ENCODE peak calls at places on chromosomes 2 and 18, in five cellular contexts. E is pancreas, J is thoracic aorta, V is testis, Z is fibroblast of the aortic adventitia. T is an unnamed sample.

GRCh38 chr2:198638579-198638978 is 819.2 kb downstream of the SATB2 start:
- DNase-seq in J (no peak), V (no peak), Z (no peak), E (no peak), T (no peak)

GRCh38 chr18:11042247-11042646 is 107.1 kb downstream of the PIEZO2 start:
- DNase-seq in E (no peak), J (no peak), V (no peak), Z (no peak), T (no peak)

GRCh38 chr2:178088774-178089173 is 16.2 kb upstream of the PDE11A start:
- DNase-seq in Z (no peak), V (no peak), E (no peak), J (no peak), T (no peak)

GRCh38 chr2:177989029-177989885 is 83.3 kb downstream of the PDE11A start:
- DNase-seq in Z (peak), V (no peak), E (no peak), J (no peak), T (no peak)

GRCh38 chr2:240494194-240494793 is 58.8 kb downstream of the GPC1 start:
- DNase-seq in Z (no peak), V (no peak), J (no peak), E (no peak), T (no peak)

GRCh38 chr2:8595821-8596600 is 85.8 kb upstream of the ID2 start:
- DNase-seq in Z (no peak), E (no peak), J (no peak), V (no peak), T (no peak)

GRCh38 chr2:240300261-240300821 is 135.1 kb upstream of the GPC1 start:
- DNase-seq in E (peak), V (no peak), Z (no peak), J (no peak), T (no peak)

GRCh38 chr2:145040433-145040832 is 520.5 kb upstream of the ZEB2 start:
- DNase-seq in V (no peak), Z (peak), J (no peak), E (no peak), T (no peak)

GRCh38 chr2:75099521-75099922 is 99.8 kb downstream of the TACR1 start:
- DNase-seq in V (no peak), J (no peak), Z (no peak), E (no peak), T (no peak)

GRCh38 chr2:43225093-43225787 is 1.2 kb downstream of the ZFP36L2 start:
- DNase-seq in E (peak), J (no peak), V (peak), Z (peak), T (no peak)

GRCh38 chr2:119253114-119253702 is 29.6 kb downstream of the STEAP3 start:
- DNase-seq in V (no peak), E (no peak), Z (peak), J (no peak), T (no peak)

GRCh38 chr2:84888401-84889276 is 7.8 kb upstream of the TRABD2A start:
- DNase-seq in V (no peak), E (no peak), J (no peak), Z (peak), T (no peak)

GRCh38 chr2:232839680-232840079 is 30.4 kb upstream of the SNORC start:
- DNase-seq in J (peak), V (no peak), E (no peak), Z (no peak), T (no peak)

GRCh38 chr2:27990030-27990590 is 99.6 kb downstream of the BABAM2 start:
- DNase-seq in J (no peak), Z (peak), V (no peak), E (no peak), T (no peak)

GRCh38 chr18:59516356-59517155 is 157.5 kb upstream of the LMAN1 start:
- DNase-seq in V (peak), E (no peak), J (no peak), Z (peak), T (no peak)

GRCh38 chr2:3222636-3223035 is 155.0 kb downstream of the EIPR1 start:
- DNase-seq in J (no peak), V (no peak), E (no peak), Z (no peak), T (no peak)

GRCh38 chr2:96091141-96091710 is 25.1 kb downstream of the ADRA2B start:
- DNase-seq in J (no peak), E (peak), V (no peak), Z (no peak), T (no peak)

GRCh38 chr2:217414429-217414828 is 554.6 kb upstream of the TNP1 start:
- DNase-seq in Z (no peak), E (no peak), J (no peak), V (no peak), T (no peak)

GRCh38 chr2:10489842-10490555 is 41.9 kb upstream of the ODC1 start:
- DNase-seq in Z (peak), V (no peak), E (no peak), J (no peak), T (no peak)

GRCh38 chr2:240374085-240374907 is 61.2 kb upstream of the GPC1 start:
- DNase-seq in V (peak), J (peak), E (no peak), Z (peak), T (no peak)

DNA sequence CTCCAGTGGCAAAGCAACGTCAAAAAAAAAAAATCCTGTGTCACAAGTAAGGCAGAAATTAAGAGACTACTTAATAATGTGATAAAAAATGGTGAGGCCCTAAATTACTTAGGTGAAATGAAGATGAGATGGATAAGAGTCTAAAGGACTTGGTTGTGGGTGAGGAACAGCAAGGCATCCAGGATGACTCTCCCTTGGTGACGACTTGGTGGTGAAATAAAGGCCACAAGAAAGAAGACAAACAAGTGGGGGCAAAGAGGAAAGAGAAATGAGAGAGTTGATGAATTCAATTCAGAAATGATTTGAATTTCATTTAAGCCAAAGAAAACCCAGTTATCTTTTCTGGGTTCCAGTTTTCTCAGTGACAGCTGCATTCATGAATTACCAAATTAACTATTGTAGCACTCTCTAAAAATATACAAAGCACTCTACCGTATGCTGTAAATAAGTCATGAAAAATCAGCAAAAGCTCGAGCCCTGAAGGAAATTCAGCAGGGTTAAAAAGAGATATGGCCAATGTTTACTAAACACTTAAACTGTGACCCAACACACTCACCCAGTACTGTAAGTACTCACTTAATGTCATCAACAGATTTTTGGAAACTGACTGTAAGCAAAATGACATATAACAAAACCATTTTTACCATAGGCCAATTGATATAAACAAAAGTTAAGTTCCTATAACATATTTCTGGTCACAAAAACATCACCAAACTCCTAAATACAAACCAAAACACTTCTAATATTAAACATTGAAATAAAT is 1.4 kb downstream of the METTL8 start:
- DNase-seq in V (no peak), J (no peak), E (no peak), Z (no peak), T (no peak)
- H3K4me3 ChIP-seq in V (no peak), J (no peak), E (no peak), Z (no peak), T (no peak)

DNA sequence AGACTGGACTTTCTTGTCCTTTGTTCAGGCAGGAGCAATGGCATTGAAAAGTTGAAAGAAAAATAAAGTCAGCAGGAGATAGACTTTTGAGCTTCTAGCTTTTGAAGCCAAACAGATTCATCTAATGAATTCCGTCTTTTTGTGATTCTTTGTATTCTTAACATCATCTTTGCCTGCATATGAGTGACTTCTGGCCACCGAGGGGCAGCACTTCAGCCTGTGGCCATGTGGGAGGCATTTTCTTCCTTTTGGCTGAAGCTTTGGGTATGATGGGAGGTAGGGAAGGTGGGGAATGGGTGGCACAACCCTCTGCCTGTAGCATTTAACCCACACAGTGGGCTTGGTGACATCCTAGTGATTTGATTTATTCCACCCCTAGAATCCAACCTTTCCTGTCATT is 220.6 kb downstream of the SETBP1 start:
- DNase-seq in E (no peak), Z (no peak), V (no peak), J (no peak), T (no peak)
- TF ChIP-seq CTCF in E (no peak), Z (peak), V (no peak), J (no peak), T (no peak)

GRCh38 chr2:20607446-20607845 is 43.5 kb downstream of the HS1BP3 start:
- DNase-seq in Z (no peak), V (no peak), J (no peak), E (no peak), T (no peak)
- H3K4me3 ChIP-seq in Z (no peak), V (no peak), J (no peak), E (no peak), T (no peak)

DNA sequence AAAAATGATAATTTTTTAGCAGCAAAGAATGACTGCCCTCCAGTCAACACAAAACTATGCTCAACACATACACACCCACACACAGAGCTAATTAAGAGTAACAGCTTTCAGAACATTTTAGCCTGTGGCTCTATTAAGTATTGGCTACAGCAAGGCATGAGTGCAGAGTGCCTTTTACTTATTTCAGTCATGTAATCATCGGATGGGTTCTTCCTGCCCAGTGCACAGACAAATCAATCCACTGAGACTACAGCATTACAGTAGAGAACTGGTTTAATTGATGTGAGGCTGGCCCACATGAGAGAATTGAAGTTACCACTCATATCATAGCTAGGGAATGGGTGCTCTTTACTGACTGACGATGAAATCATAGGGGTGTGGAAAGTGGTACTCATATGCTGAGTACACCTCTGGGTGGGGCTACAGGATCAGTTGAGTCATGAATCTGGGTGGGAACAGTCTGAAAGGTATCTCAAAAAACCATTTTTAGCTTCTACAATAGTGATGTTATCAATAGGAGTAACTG is 241.0 kb downstream of the FSIP2 start:
- DNase-seq in E (no peak), V (no peak), Z (no peak), J (no peak), T (no peak)
- TF ChIP-seq CTCF in E (no peak), V (no peak), Z (peak), J (no peak), T (no peak)

DNA sequence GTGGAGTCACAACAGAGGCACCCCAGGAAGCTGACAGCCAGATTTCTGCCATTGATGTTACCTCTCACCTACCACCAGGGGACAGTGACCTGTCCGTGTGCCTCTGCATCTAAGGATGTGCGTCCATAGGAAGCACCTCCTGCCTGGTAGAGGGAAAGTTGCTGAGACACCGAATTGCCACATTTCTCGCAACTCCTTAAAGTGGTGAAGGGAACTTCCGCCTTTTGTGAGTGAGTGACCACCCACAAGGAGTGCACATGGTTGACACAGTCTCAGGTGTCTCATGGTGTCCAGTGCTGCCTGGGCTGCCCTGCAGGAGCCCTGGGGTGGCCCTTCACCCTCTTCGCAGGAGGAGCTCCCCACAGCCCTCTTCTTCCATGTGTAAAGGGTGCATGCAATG is 201.8 kb downstream of the GBX2 start:
- DNase-seq in Z (no peak), E (no peak), J (no peak), V (no peak), T (no peak)
- H3K4me3 ChIP-seq in Z (no peak), E (no peak), J (no peak), V (no peak), T (no peak)

GRCh38 chr2:64609229-64609994 is 44.3 kb downstream of the SERTAD2 start:
- DNase-seq in Z (peak), J (no peak), V (peak), E (peak), T (no peak)
- TF ChIP-seq CTCF in Z (peak), J (no peak), V (no peak), E (no peak), T (no peak)

DNA sequence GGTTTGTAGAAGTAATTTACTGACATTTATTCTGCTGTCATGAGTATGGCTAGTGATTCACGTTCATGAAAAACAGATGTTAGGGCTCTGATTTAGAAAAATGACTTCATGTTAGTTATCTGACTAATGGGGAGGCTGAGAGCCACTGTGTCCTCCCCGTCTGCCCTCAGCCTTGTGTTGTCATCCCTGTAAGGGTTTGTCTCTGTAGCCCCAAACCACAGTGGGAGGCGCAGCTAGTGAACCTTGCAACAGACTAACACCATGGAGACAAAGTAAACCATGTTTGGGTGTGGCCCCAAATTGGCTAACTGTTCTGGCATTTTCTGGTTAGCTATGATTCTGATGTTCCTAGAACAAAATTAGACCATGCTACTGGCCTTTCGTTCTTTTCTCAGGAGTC is 60.3 kb downstream of the LRRFIP1 start:
- DNase-seq in Z (peak), V (peak), E (no peak), J (peak), T (no peak)
- H3K4me3 ChIP-seq in Z (no peak), V (no peak), E (no peak), J (peak), T (no peak)

GRCh38 chr2:143282684-143283083 is 153.5 kb downstream of the ARHGAP15 start:
- DNase-seq in Z (no peak), J (no peak), E (no peak), V (no peak), T (no peak)

GRCh38 chr2:143279672-143280071 is 150.5 kb downstream of the ARHGAP15 start:
- DNase-seq in J (no peak), E (no peak), Z (no peak), V (no peak), T (no peak)

GRCh38 chr2:143280097-143280757 is 151.0 kb downstream of the ARHGAP15 start:
- DNase-seq in E (no peak), V (no peak), J (no peak), Z (no peak), T (no peak)

GRCh38 chr2:143284087-143284675 is 155.0 kb downstream of the ARHGAP15 start:
- DNase-seq in J (no peak), V (peak), E (no peak), Z (peak), T (no peak)
- TF ChIP-seq CTCF in J (peak), V (no peak), E (peak), Z (peak), T (peak)

DNA sequence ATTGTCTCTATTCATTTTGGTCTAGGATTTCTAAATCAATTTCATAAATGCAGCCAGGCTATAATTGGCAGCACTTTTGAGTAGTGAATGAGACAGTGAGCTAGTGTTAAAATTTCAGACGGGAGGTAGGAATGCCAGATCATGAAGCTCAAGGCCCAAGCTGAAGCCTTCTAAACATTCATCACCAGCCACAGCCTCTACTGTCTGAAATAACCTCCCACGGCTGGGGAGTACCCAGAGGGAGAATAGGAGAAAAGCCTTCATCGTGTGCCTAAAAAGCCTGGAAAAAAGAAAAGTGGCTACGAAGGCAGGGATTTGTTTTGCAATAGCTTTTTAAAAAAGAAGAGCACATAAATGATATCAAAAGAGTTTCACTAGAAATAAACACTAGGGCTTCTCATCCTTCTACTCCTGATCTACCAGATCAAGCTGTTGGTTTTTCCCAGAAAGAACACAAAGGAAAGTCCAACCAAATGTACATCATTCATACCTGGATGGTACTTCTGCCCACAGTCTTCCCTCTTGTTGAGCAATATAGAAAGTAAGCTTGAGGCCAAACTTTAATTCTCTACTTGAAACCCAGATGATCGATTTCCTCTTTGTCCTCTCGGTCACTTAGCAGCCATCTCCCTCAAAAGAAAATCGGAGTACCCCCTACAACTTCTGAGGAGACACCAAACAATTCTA is 48.1 kb upstream of the SLC39A10 start:
- DNase-seq in Z (no peak), V (no peak), J (no peak), E (no peak), T (no peak)
- H3K4me3 ChIP-seq in Z (no peak), V (no peak), J (no peak), E (no peak), T (no peak)